ENCODE peak calls at places on chromosome 7, in seven cellular contexts. Z is GM12891, S is dermis microvascular lymphatic vessel endothelial cell, K is H7, G is cardiac fibroblast, B is substantia nigra, W is Panc1. V is an unnamed sample.

GRCh38 chr7:131538071-131538790 is 18.2 kb downstream of the PODXL start:
- DNase-seq in Z (no peak), S (peak), K (no peak), G (no peak), B (no peak), W (no peak), V (peak)

GRCh38 chr7:102042016-102042656 is 224.7 kb downstream of the CUX1 start:
- DNase-seq in Z (no peak), S (peak), K (no peak), G (peak), B (no peak), W (no peak), V (no peak)

GRCh38 chr7:1848013-1848640 is 178.1 kb downstream of the ELFN1 start:
- DNase-seq in Z (no peak), S (peak), K (no peak), G (no peak), B (no peak), W (no peak), V (no peak)

GRCh38 chr7:66047426-66047825 is 28.2 kb upstream of the ASL start:
- DNase-seq in Z (no peak), S (peak), K (no peak), G (peak), B (no peak), W (no peak), V (no peak)

GRCh38 chr7:156984209-156984891 is 26.1 kb downstream of the MNX1 start:
- DNase-seq in Z (no peak), S (no peak), K (no peak), G (peak), B (no peak), W (no peak), V (peak)

GRCh38 chr7:108094933-108095710 is 35.0 kb downstream of the LAMB4 start:
- DNase-seq in Z (no peak), S (peak), K (no peak), G (peak), B (no peak), W (peak), V (no peak)

GRCh38 chr7:103447073-103447960 is 1.3 kb upstream of the SLC26A5 start:
- DNase-seq in Z (peak), S (peak), K (peak), G (peak), B (no peak), W (peak), V (no peak)

GRCh38 chr7:149007615-149008014 is 20.7 kb downstream of the PDIA4 start:
- DNase-seq in Z (no peak), S (no peak), K (peak), G (peak), B (no peak), W (no peak), V (no peak)

GRCh38 chr7:5082806-5083205 is 37.1 kb downstream of the RBAK start:
- DNase-seq in Z (no peak), S (no peak), K (no peak), G (no peak), B (no peak), W (no peak), V (no peak)

V was measured in vagina.